ENCODE peak calls at places on chromosome 15, in five cellular contexts. Z is A549, X is WTC11, L is HepG2, F is K562. C is an unnamed sample.

GRCh38 chr15:64009241-64009640 is 37.0 kb downstream of the DAPK2 start:
- DNase-seq in L (no peak), X (no peak), F (no peak), Z (no peak), C (no peak)

GRCh38 chr15:35466476-35466875 is 79.5 kb downstream of the DPH6 start:
- DNase-seq in F (no peak), Z (no peak), L (no peak), X (no peak), C (no peak)

GRCh38 chr15:84749111-84749991 is 959 bp downstream of the ZNF592 start:
- DNase-seq in Z (peak; percentile 34), L (peak; percentile 56), F (peak; percentile 42), X (peak; percentile 20), C (no peak)

GRCh38 chr15:29268706-29269484 is 727 bp downstream of the NSMCE3 start:
- DNase-seq in Z (peak; percentile 53), X (peak; percentile 31), L (no peak), F (peak; percentile 35), C (peak; percentile 7)

GRCh38 chr15:41926184-41927056 is 32.6 kb upstream of the SPTBN5 start:
- DNase-seq in X (no peak), Z (no peak), F (no peak), L (peak; percentile 34), C (no peak)

GRCh38 chr15:83559310-83559966 is 94.5 kb upstream of the ADAMTSL3 start:
- DNase-seq in L (peak; percentile 48), F (peak; percentile 75), Z (peak; percentile 76), X (peak; percentile 72), C (peak; percentile 20)

GRCh38 chr15:77538793-77539487 is 93.8 kb downstream of the LINGO1 start:
- DNase-seq in Z (no peak), L (no peak), F (no peak), X (no peak), C (no peak)

GRCh38 chr15:53274630-53275029 is 484.5 kb upstream of the ONECUT1 start:
- DNase-seq in X (no peak), Z (no peak), L (no peak), F (no peak), C (no peak)

GRCh38 chr15:31328999-31329639 is 2.5 kb downstream of the KLF13 start:
- DNase-seq in Z (no peak), X (peak; percentile 67), L (no peak), F (peak; percentile 74), C (no peak)

GRCh38 chr15:31554261-31554660 is 227.6 kb downstream of the KLF13 start:
- DNase-seq in Z (no peak), L (no peak), F (no peak), X (no peak), C (no peak)

GRCh38 chr15:56524915-56525314 is 60.0 kb upstream of the MNS1 start:
- DNase-seq in L (no peak), X (no peak), Z (no peak), F (no peak), C (no peak)

GRCh38 chr15:51775967-51776816 is 24.8 kb downstream of the TMOD2 start:
- DNase-seq in L (peak; percentile 58), X (peak; percentile 73), F (peak; percentile 60), Z (peak; percentile 77), C (peak; percentile 30)

GRCh38 chr15:86677316-86677715 is 597.6 kb downstream of the AGBL1 start:
- DNase-seq in Z (no peak), X (no peak), F (no peak), L (no peak), C (no peak)
- TF ChIP-seq ESRRA in Z (no peak), X (no peak), F (no peak), L (no peak), C (no peak)

GRCh38 chr15:98421419-98422085 is 226.8 kb upstream of the IGF1R start:
- DNase-seq in Z (peak; percentile 54), L (peak; percentile 11), X (peak; percentile 89), F (peak; percentile 90), C (no peak)
- TF ChIP-seq ESRRA in Z (no peak), L (no peak), X (peak; percentile 75), F (no peak), C (no peak)

GRCh38 chr15:99432271-99433025 is 133.3 kb upstream of the MEF2A start:
- DNase-seq in Z (no peak), F (no peak), L (no peak), X (no peak), C (no peak)

GRCh38 chr15:99429681-99430081 is 136.1 kb upstream of the MEF2A start:
- DNase-seq in X (peak; percentile 5), L (no peak), Z (no peak), F (no peak), C (no peak)

GRCh38 chr15:99430881-99431401 is 134.8 kb upstream of the MEF2A start:
- DNase-seq in Z (no peak), L (no peak), F (no peak), X (peak; percentile 3), C (no peak)

GRCh38 chr15:99433026-99433756 is 132.6 kb upstream of the MEF2A start:
- DNase-seq in F (peak; percentile 57), L (no peak), X (no peak), Z (no peak), C (no peak)

GRCh38 chr15:99431661-99432091 is 134.1 kb upstream of the MEF2A start:
- DNase-seq in Z (no peak), L (no peak), X (no peak), F (no peak), C (no peak)
- TF ChIP-seq ESRRA in Z (no peak), L (no peak), X (no peak), F (no peak), C (no peak)

GRCh38 chr15:66452971-66453580 is 44.5 kb downstream of the SNAPC5 start:
- DNase-seq in X (no peak), F (no peak), L (peak; percentile 72), Z (no peak), C (no peak)
- TF ChIP-seq ESRRA in X (no peak), F (no peak), L (no peak), Z (no peak), C (no peak)

GRCh38 chr15:74130849-74131617 is 647 bp downstream of the ISLR2 start:
- DNase-seq in F (no peak), L (no peak), X (no peak), Z (no peak), C (no peak)

GRCh38 chr15:74133071-74133702 is 2.8 kb downstream of the ISLR2 start:
- DNase-seq in F (no peak), L (no peak), X (peak; percentile 64), Z (no peak), C (no peak)

GRCh38 chr15:74133703-74134386 is 3.5 kb downstream of the ISLR2 start:
- DNase-seq in L (no peak), Z (no peak), X (no peak), F (no peak), C (no peak)

GRCh38 chr15:74131618-74132191 is 1.3 kb downstream of the ISLR2 start:
- DNase-seq in F (no peak), X (no peak), Z (no peak), L (no peak), C (no peak)

GRCh38 chr15:74132681-74133070 is 2.3 kb downstream of the ISLR2 start:
- DNase-seq in X (no peak), F (no peak), Z (no peak), L (no peak), C (no peak)
- TF ChIP-seq ESRRA in X (no peak), F (no peak), Z (no peak), L (no peak), C (no peak)

GRCh38 chr15:85906028-85906427 is 111.3 kb upstream of the KLHL25 start:
- DNase-seq in X (no peak), L (no peak), F (no peak), Z (no peak), C (no peak)

GRCh38 chr15:85905626-85906025 is 110.9 kb upstream of the KLHL25 start:
- DNase-seq in Z (no peak), F (no peak), X (no peak), L (no peak), C (no peak)

DNA sequence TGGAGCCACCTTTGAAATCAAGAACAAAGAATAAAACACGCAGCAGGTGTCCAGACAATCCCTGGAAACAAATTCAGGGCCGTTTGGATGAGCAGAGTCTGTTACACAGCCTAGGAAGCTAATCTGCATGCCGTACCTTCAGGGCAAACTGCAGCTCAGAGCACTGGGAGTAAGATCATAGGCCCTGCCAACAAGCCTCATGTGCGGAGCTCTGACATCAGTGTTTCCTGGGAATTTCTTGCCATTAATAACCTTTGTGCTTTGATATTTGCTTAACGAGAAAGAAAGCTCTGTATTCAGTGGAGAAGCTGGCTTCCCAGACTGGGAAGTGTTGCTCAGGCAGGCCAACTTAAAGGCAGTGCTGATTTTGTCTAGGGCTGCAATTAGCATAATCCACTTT is 116.1 kb upstream of the KLHL25 start:
- DNase-seq in Z (peak; percentile 11), F (no peak), X (no peak), L (no peak), C (no peak)
- TF ChIP-seq ESRRA in Z (no peak), F (no peak), X (no peak), L (no peak), C (no peak)

GRCh38 chr15:81185896-81186295 is 10.8 kb upstream of the IL16 start:
- DNase-seq in L (no peak), F (no peak), X (no peak), Z (no peak), C (no peak)

GRCh38 chr15:81182031-81182745 is 14.5 kb upstream of the IL16 start:
- DNase-seq in X (no peak), L (no peak), Z (no peak), F (no peak), C (no peak)

GRCh38 chr15:81183403-81183760 is 13.3 kb upstream of the IL16 start:
- DNase-seq in X (no peak), Z (no peak), F (no peak), L (no peak), C (no peak)

GRCh38 chr15:81182746-81183402 is 13.8 kb upstream of the IL16 start:
- DNase-seq in F (no peak), Z (no peak), X (peak; percentile 40), L (no peak), C (no peak)

DNA sequence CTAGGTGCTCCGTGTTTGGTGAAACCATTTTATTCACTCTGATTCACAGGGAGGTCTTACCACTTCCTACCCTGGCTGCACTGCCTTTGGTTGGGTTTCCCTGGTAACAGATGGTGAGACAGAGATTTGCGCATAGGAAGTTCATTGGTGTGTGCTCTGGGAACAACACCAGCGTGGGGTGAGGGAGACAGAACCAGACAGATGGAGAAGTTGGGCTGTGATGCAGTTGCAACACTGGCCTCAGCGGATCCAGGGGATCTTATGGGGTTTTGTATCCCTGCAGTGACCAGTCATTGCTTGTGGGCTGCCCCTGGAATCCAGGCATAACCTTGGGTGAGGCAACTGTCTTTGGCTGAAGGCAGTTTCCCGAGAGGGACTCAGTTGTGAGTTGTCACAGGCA is 12.5 kb upstream of the IL16 start:
- DNase-seq in F (no peak), L (no peak), Z (no peak), X (no peak), C (no peak)
- TF ChIP-seq ESRRA in F (no peak), L (no peak), Z (no peak), X (no peak), C (no peak)

GRCh38 chr15:73328149-73328820 is 40.5 kb downstream of the HCN4 start:
- DNase-seq in L (no peak), Z (no peak), X (no peak), F (no peak), C (no peak)
- TF ChIP-seq ESRRA in L (no peak), Z (no peak), X (no peak), F (no peak), C (no peak)